ENCODE peak calls at places on chromosomes 11 and 22, in eight cellular contexts. Z is ovary, O is bronchial epithelial cell, T is stomach, K is neural progenitor cell, X is breast epithelium, L is uterus, B is GM10248. U is an unnamed sample.

GRCh38 chr11:77068461-77069335 is 1.9 kb downstream of the CAPN5 start:
- DNase-seq in Z (no peak), O (no peak), T (no peak), K (no peak), X (peak), L (no peak), B (no peak), U (no peak)

GRCh38 chr11:22725079-22725478 is 58.7 kb downstream of the GAS2 start:
- DNase-seq in Z (no peak), O (no peak), T (no peak), K (no peak), X (no peak), L (no peak), B (no peak), U (no peak)

GRCh38 chr11:32113637-32114203 is 22.8 kb downstream of the RCN1 start:
- DNase-seq in Z (no peak), O (no peak), T (no peak), K (no peak), X (no peak), L (no peak), B (no peak), U (no peak)

GRCh38 chr11:88475991-88476418 is 138.5 kb upstream of the CTSC start:
- DNase-seq in Z (no peak), O (peak), T (no peak), K (no peak), X (no peak), L (no peak), B (no peak), U (no peak)

GRCh38 chr11:80782135-80782885 is 1341.5 kb upstream of the TENM4 start:
- DNase-seq in Z (no peak), O (no peak), T (no peak), K (peak), X (no peak), L (no peak), B (no peak), U (no peak)

GRCh38 chr11:87290304-87290922 is 252.7 kb downstream of the TMEM135 start:
- DNase-seq in Z (no peak), O (peak), T (no peak), K (peak), X (no peak), L (no peak), B (peak), U (peak)

GRCh38 chr11:34158661-34159060 is 53.2 kb downstream of the NAT10 start:
- DNase-seq in Z (no peak), O (no peak), T (no peak), K (no peak), X (no peak), L (no peak), B (no peak), U (no peak)

GRCh38 chr22:30028731-30029130 is 51.5 kb upstream of the HORMAD2 start:
- DNase-seq in Z (no peak), O (no peak), T (no peak), K (no peak), X (no peak), L (no peak), B (no peak), U (no peak)

GRCh38 chr11:15852179-15852578 is 504.2 kb downstream of the SOX6 start:
- DNase-seq in Z (no peak), O (peak), T (peak), K (no peak), X (no peak), L (no peak), B (no peak), U (peak)

GRCh38 chr11:27421819-27422494 is 50.6 kb downstream of the LGR4 start:
- DNase-seq in Z (no peak), O (no peak), T (no peak), K (no peak), X (no peak), L (no peak), B (no peak), U (no peak)

GRCh38 chr22:28479912-28480311 is 199.7 kb downstream of the TTC28 start:
- DNase-seq in Z (no peak), O (no peak), T (no peak), K (no peak), X (no peak), L (no peak), B (no peak), U (no peak)

DNA sequence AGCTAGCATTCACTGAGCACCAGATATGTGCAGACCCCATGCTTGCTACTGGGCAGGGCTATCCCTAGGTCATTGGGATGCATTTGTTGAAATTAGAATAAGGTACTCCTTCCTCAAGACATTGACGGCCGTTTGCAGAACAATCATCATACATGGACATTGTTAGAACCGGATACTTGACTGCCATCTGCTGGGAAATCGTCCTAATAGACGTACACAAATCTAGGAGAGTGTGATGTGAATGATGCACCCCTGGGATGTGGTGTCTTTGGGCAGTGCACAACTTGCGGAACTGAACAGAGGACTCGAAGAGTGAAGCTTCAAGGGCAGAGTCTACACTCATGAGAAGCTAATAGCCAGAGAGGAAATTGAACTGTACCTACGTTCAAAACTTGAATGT is 35.9 kb downstream of the MYO18B start:
- DNase-seq in Z (no peak), O (peak), T (no peak), K (peak), X (no peak), L (no peak), B (peak), U (peak)
- TF ChIP-seq CTCF in Z (no peak), O (peak), T (no peak), K (peak), X (no peak), L (no peak), B (peak), U (peak)

GRCh38 chr11:69661413-69661715 is 13.8 kb downstream of the LTO1 start:
- DNase-seq in Z (no peak), O (no peak), T (no peak), K (no peak), X (no peak), L (no peak), B (no peak), U (no peak)
- TF ChIP-seq CTCF in Z (no peak), O (no peak), T (no peak), K (no peak), X (no peak), L (no peak), B (no peak), U (no peak)

DNA sequence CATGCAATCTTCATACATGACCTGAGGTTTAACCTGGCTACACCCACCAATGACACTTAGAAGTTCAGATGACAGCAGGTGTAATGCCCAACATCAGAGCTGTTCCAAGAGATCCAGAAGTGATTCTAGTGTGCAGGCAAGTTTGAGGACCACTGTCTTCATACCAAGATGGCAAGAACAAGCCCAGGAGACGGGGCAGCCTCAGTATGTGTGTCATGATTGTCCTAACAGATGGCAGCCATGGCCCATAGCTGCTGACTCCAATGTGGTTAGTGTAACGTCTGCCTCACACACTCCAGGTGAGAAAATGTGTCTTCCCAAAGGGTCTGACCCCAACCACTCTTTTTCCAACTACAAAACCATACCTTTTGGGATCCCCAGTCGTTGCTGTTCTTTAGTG is 97.3 kb downstream of the ETS1 start:
- DNase-seq in Z (no peak), O (no peak), T (no peak), K (no peak), X (no peak), L (no peak), B (no peak), U (no peak)
- TF ChIP-seq CTCF in Z (no peak), O (no peak), T (no peak), K (no peak), X (no peak), L (no peak), B (no peak), U (no peak)

GRCh38 chr11:2926611-2927492 is 2.4 kb downstream of the PHLDA2 start:
- DNase-seq in Z (no peak), O (no peak), T (no peak), K (no peak), X (no peak), L (no peak), B (no peak), U (no peak)

GRCh38 chr11:2929511-2929879 is 275 bp upstream of the PHLDA2 start:
- DNase-seq in Z (no peak), O (peak), T (peak), K (peak), X (peak), L (no peak), B (peak), U (peak)

GRCh38 chr11:2927493-2927800 is 1.8 kb downstream of the PHLDA2 start:
- DNase-seq in Z (no peak), O (no peak), T (no peak), K (no peak), X (no peak), L (no peak), B (no peak), U (no peak)

GRCh38 chr11:2928605-2929510 is at the start of gene PHLDA2:
- DNase-seq in Z (no peak), O (peak), T (peak), K (peak), X (peak), L (no peak), B (peak), U (peak)

GRCh38 chr11:2927851-2928604 is 1.2 kb downstream of the PHLDA2 start:
- DNase-seq in Z (no peak), O (no peak), T (no peak), K (no peak), X (no peak), L (no peak), B (no peak), U (no peak)
- TF ChIP-seq CTCF in Z (no peak), O (no peak), T (no peak), K (no peak), X (no peak), L (no peak), B (no peak), U (peak)

DNA sequence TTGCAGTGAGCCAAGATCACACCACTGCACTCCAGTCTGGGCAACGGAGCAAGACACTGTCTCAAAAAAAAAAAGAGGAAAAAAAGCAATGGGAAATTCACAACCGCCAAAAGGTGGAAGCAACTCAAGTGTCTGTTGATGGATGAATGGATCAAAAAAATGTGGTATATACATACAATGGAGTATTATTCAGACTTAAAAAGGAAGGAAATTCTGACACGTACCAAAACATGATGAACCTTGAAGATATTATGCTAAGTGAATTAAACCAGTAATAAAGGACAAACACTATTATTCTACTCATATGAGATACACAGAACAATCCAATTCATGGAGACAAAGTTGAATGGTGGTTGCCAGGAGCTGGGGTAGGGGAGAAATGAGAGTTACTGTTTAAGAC is 40.9 kb downstream of the FAM168A start:
- DNase-seq in Z (no peak), O (no peak), T (no peak), K (no peak), X (no peak), L (no peak), B (no peak), U (no peak)
- TF ChIP-seq CTCF in Z (no peak), O (no peak), T (no peak), K (no peak), X (no peak), L (no peak), B (no peak), U (no peak)

DNA sequence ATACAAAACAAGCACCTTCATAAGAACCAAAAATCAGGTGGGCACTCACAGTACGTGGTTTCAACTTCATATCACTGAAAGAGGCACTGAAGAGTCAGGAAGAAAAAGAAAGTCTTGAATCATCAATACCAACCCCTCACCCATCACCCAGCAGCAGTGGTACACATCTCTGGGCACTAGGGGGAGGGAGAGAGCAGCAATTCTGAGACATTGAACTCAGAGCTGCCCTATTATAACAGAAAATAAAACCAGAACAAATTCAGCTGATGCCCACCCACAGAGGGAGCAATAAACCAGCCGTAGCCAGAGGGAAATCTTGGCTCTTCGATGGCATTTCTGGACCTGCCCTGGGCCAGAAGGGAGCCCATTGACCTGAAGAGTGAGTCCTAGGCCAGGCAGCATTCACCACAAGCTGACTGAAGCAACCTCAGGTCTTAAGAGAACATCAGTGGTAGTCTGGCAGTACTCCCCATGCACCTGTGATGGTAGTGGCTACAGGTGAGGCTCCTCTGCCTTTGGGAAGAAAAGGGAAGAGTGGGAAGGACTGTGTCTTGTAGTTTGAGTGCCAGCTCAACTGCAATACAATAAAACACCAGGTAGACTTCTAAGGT is 42.2 kb upstream of the FAM181B start:
- DNase-seq in Z (no peak), O (peak), T (no peak), K (peak), X (no peak), L (no peak), B (peak), U (peak)
- TF ChIP-seq CTCF in Z (no peak), O (peak), T (no peak), K (peak), X (no peak), L (no peak), B (peak), U (peak)

GRCh38 chr11:84800755-84801346 is 826.3 kb downstream of the DLG2 start:
- DNase-seq in Z (no peak), O (peak), T (no peak), K (peak), X (no peak), L (no peak), B (no peak), U (peak)
- TF ChIP-seq CTCF in Z (no peak), O (peak), T (no peak), K (peak), X (no peak), L (no peak), B (no peak), U (peak)

DNA sequence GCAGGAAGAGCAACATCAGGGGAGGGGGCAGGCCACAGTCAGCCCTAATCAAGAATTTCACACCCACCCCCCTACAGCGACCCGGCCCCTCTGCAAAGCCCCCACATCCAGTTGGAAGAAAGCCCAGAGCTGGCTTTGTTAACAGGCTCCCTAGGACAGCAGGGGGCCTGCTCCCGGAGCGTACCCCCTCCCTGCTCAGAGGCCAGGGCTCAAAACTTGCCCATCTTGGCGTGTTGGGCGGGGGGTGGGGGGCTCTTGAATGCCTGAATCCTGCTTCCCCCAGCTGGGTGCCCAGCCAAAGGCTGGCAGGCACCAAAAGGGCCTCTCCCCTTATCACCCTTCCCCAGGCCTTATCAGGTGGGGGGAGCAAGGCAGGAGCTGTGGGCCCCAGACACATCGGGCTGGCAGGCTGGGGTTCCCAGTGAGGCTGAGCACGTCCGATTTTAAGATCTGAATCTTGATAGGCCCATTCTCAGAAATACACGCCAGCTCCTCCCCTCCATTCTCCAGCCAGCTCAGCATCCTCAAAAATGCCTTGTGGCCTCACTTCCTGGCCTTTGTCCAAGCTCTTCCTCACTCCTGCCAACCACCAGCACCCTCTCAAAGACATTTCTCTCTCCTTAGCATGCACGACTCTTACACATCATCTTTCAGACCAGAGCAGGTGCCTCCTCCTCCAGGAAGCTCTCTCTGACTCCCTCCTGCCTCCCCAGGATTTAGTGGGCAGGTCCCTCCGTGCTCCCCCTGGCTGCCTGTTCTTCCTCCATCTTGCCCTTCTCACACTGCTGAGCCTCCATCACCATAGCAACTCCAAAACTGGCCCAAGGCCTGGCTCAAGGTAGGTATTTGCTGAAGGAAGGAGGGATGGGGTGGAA is 384.8 kb downstream of the MN1 start:
- DNase-seq in Z (no peak), O (peak), T (peak), K (peak), X (peak), L (no peak), B (no peak), U (peak)
- TF ChIP-seq CTCF in Z (no peak), O (no peak), T (no peak), K (no peak), X (no peak), L (no peak), B (no peak), U (peak)